ENCODE peak calls at places on chromosomes 11 and 22, in eight cellular contexts. One of them, this sample, is unnamed. For H3K27me3, the result is how much of the 10 kb centered on the place peaks cover.

GRCh38 chr11:131866535-131867400 is 496.4 kb downstream of the NTM start:
- DNase-seq in AG04450: no peak
- DNase-seq in IMR-90: no peak
- DNase-seq in left ventricle myocardium inferior: no peak
- DNase-seq in right atrium auricular region: no peak
- DNase-seq in CD8-positive, alpha-beta T cell: no peak
- DNase-seq in tibial nerve: no peak
- DNase-seq in hepatocyte: no peak
- DNase-seq in this sample: no peak

GRCh38 chr22:40709752-40710413 is 30.6 kb downstream of the MCHR1 start:
- DNase-seq in left ventricle myocardium inferior: peak
- DNase-seq in CD8-positive, alpha-beta T cell: no peak
- DNase-seq in AG04450: peak
- DNase-seq in tibial nerve: no peak
- DNase-seq in right atrium auricular region: peak
- DNase-seq in IMR-90: peak
- DNase-seq in hepatocyte: peak
- DNase-seq in this sample: no peak

GRCh38 chr11:34874202-34874601 is 42.0 kb downstream of the APIP start:
- DNase-seq in right atrium auricular region: no peak
- DNase-seq in CD8-positive, alpha-beta T cell: no peak
- DNase-seq in hepatocyte: no peak
- DNase-seq in IMR-90: no peak
- DNase-seq in AG04450: no peak
- DNase-seq in tibial nerve: no peak
- DNase-seq in left ventricle myocardium inferior: no peak
- DNase-seq in this sample: no peak

GRCh38 chr11:2534131-2534956 is 89.5 kb downstream of the KCNQ1 start:
- DNase-seq in CD8-positive, alpha-beta T cell: no peak
- DNase-seq in tibial nerve: no peak
- DNase-seq in AG04450: no peak
- DNase-seq in right atrium auricular region: no peak
- DNase-seq in left ventricle myocardium inferior: peak
- DNase-seq in hepatocyte: peak
- DNase-seq in IMR-90: no peak
- DNase-seq in this sample: no peak

GRCh38 chr22:39872548-39872947 is 21.0 kb downstream of the ENTHD1 start:
- DNase-seq in left ventricle myocardium inferior: no peak
- DNase-seq in IMR-90: no peak
- DNase-seq in AG04450: no peak
- DNase-seq in tibial nerve: no peak
- DNase-seq in right atrium auricular region: no peak
- DNase-seq in CD8-positive, alpha-beta T cell: no peak
- DNase-seq in hepatocyte: no peak
- DNase-seq in this sample: no peak

GRCh38 chr11:57100638-57101312 is 81.0 kb upstream of the LRRC55 start:
- DNase-seq in CD8-positive, alpha-beta T cell: no peak
- DNase-seq in IMR-90: no peak
- DNase-seq in tibial nerve: no peak
- DNase-seq in left ventricle myocardium inferior: no peak
- DNase-seq in right atrium auricular region: no peak
- DNase-seq in hepatocyte: no peak
- DNase-seq in AG04450: no peak
- DNase-seq in this sample: no peak

GRCh38 chr11:76604081-76604601 is 66.4 kb downstream of the LRRC32 start:
- DNase-seq in AG04450: no peak
- DNase-seq in IMR-90: no peak
- DNase-seq in right atrium auricular region: no peak
- DNase-seq in left ventricle myocardium inferior: no peak
- DNase-seq in tibial nerve: no peak
- DNase-seq in CD8-positive, alpha-beta T cell: no peak
- DNase-seq in hepatocyte: no peak
- DNase-seq in this sample: no peak

GRCh38 chr11:46450846-46451470 is 59.4 kb upstream of the CHRM4 start:
- DNase-seq in left ventricle myocardium inferior: no peak
- DNase-seq in CD8-positive, alpha-beta T cell: no peak
- DNase-seq in tibial nerve: no peak
- DNase-seq in AG04450: no peak
- DNase-seq in right atrium auricular region: no peak
- DNase-seq in IMR-90: peak
- DNase-seq in hepatocyte: no peak
- DNase-seq in this sample: no peak

GRCh38 chr11:77593883-77594282 is 4.1 kb downstream of the AQP11 start:
- DNase-seq in IMR-90: no peak
- DNase-seq in tibial nerve: no peak
- DNase-seq in right atrium auricular region: no peak
- DNase-seq in CD8-positive, alpha-beta T cell: no peak
- DNase-seq in left ventricle myocardium inferior: no peak
- DNase-seq in hepatocyte: no peak
- DNase-seq in AG04450: no peak
- DNase-seq in this sample: no peak

GRCh38 chr11:44618561-44619425 is 53.3 kb downstream of the CD82 start:
- DNase-seq in AG04450: no peak
- DNase-seq in right atrium auricular region: no peak
- DNase-seq in IMR-90: no peak
- DNase-seq in CD8-positive, alpha-beta T cell: peak
- DNase-seq in left ventricle myocardium inferior: peak
- DNase-seq in hepatocyte: no peak
- DNase-seq in tibial nerve: no peak
- DNase-seq in this sample: no peak

GRCh38 chr11:7524831-7525230 is 11.0 kb downstream of the PPFIBP2 start:
- DNase-seq in right atrium auricular region: no peak
- DNase-seq in AG04450: no peak
- DNase-seq in tibial nerve: no peak
- DNase-seq in left ventricle myocardium inferior: no peak
- DNase-seq in IMR-90: no peak
- DNase-seq in hepatocyte: no peak
- DNase-seq in CD8-positive, alpha-beta T cell: no peak
- DNase-seq in this sample: no peak

GRCh38 chr22:44381761-44382454 is 69.2 kb upstream of the SHISAL1 start:
- DNase-seq in CD8-positive, alpha-beta T cell: no peak
- DNase-seq in AG04450: no peak
- DNase-seq in IMR-90: no peak
- DNase-seq in right atrium auricular region: no peak
- DNase-seq in left ventricle myocardium inferior: no peak
- DNase-seq in hepatocyte: no peak
- DNase-seq in tibial nerve: no peak
- DNase-seq in this sample: no peak

GRCh38 chr22:35947794-35948425 is 80.7 kb downstream of the RBFOX2 start:
- DNase-seq in AG04450: peak
- DNase-seq in CD8-positive, alpha-beta T cell: no peak
- DNase-seq in tibial nerve: no peak
- DNase-seq in hepatocyte: no peak
- DNase-seq in right atrium auricular region: no peak
- DNase-seq in IMR-90: peak
- DNase-seq in left ventricle myocardium inferior: no peak
- DNase-seq in this sample: no peak

GRCh38 chr22:18975434-18976196 is 39.5 kb upstream of the PRODH start:
- DNase-seq in right atrium auricular region: no peak
- DNase-seq in left ventricle myocardium inferior: no peak
- DNase-seq in AG04450: no peak
- DNase-seq in tibial nerve: no peak
- DNase-seq in IMR-90: no peak
- DNase-seq in CD8-positive, alpha-beta T cell: no peak
- DNase-seq in hepatocyte: no peak
- DNase-seq in this sample: no peak

GRCh38 chr11:64313491-64314145 is 3.7 kb downstream of the TRMT112 start:
- DNase-seq in CD8-positive, alpha-beta T cell: no peak
- DNase-seq in right atrium auricular region: peak
- DNase-seq in hepatocyte: no peak
- DNase-seq in left ventricle myocardium inferior: peak
- DNase-seq in IMR-90: no peak
- DNase-seq in tibial nerve: no peak
- DNase-seq in AG04450: no peak
- DNase-seq in this sample: no peak

GRCh38 chr11:125433454-125434121 is 62.5 kb downstream of the FEZ1 start:
- DNase-seq in AG04450: no peak
- DNase-seq in tibial nerve: no peak
- DNase-seq in hepatocyte: peak
- DNase-seq in right atrium auricular region: no peak
- DNase-seq in left ventricle myocardium inferior: peak
- DNase-seq in IMR-90: peak
- DNase-seq in CD8-positive, alpha-beta T cell: no peak
- DNase-seq in this sample: no peak

GRCh38 chr11:132898676-132899075 is 633.6 kb downstream of the OPCML start:
- DNase-seq in IMR-90: peak
- DNase-seq in right atrium auricular region: no peak
- DNase-seq in hepatocyte: no peak
- DNase-seq in left ventricle myocardium inferior: no peak
- DNase-seq in CD8-positive, alpha-beta T cell: no peak
- DNase-seq in AG04450: no peak
- DNase-seq in tibial nerve: no peak
- DNase-seq in this sample: no peak

GRCh38 chr11:117098269-117099231 is at the start of gene SIK3:
- DNase-seq in IMR-90: peak
- DNase-seq in hepatocyte: peak
- DNase-seq in tibial nerve: peak
- DNase-seq in right atrium auricular region: peak
- DNase-seq in left ventricle myocardium inferior: peak
- DNase-seq in AG04450: peak
- DNase-seq in CD8-positive, alpha-beta T cell: peak
- DNase-seq in this sample: peak
- TF ChIP-seq CTCF in IMR-90: peak
- TF ChIP-seq CTCF in hepatocyte: peak
- TF ChIP-seq CTCF in tibial nerve: peak
- TF ChIP-seq CTCF in right atrium auricular region: no peak
- TF ChIP-seq CTCF in left ventricle myocardium inferior: no peak
- TF ChIP-seq CTCF in AG04450: peak
- TF ChIP-seq CTCF in CD8-positive, alpha-beta T cell: peak
- TF ChIP-seq CTCF in this sample: no peak

GRCh38 chr22:22740560-22741276 is 96.3 kb downstream of the GGTLC2 start:
- DNase-seq in AG04450: no peak
- DNase-seq in left ventricle myocardium inferior: no peak
- DNase-seq in IMR-90: no peak
- DNase-seq in hepatocyte: no peak
- DNase-seq in tibial nerve: no peak
- DNase-seq in right atrium auricular region: no peak
- DNase-seq in CD8-positive, alpha-beta T cell: no peak
- DNase-seq in this sample: no peak

GRCh38 chr22:22743128-22743760 is 98.8 kb downstream of the GGTLC2 start:
- DNase-seq in CD8-positive, alpha-beta T cell: no peak
- DNase-seq in IMR-90: no peak
- DNase-seq in right atrium auricular region: no peak
- DNase-seq in hepatocyte: no peak
- DNase-seq in AG04450: no peak
- DNase-seq in tibial nerve: no peak
- DNase-seq in left ventricle myocardium inferior: no peak
- DNase-seq in this sample: no peak

GRCh38 chr22:22741843-22742242 is 97.4 kb downstream of the GGTLC2 start:
- DNase-seq in IMR-90: no peak
- DNase-seq in CD8-positive, alpha-beta T cell: no peak
- DNase-seq in hepatocyte: no peak
- DNase-seq in right atrium auricular region: no peak
- DNase-seq in tibial nerve: no peak
- DNase-seq in left ventricle myocardium inferior: no peak
- DNase-seq in AG04450: no peak
- DNase-seq in this sample: no peak

GRCh38 chr22:22744412-22745224 is 100.2 kb downstream of the GGTLC2 start:
- DNase-seq in CD8-positive, alpha-beta T cell: no peak
- DNase-seq in right atrium auricular region: no peak
- DNase-seq in left ventricle myocardium inferior: no peak
- DNase-seq in IMR-90: no peak
- DNase-seq in tibial nerve: no peak
- DNase-seq in hepatocyte: no peak
- DNase-seq in AG04450: no peak
- DNase-seq in this sample: no peak

DNA sequence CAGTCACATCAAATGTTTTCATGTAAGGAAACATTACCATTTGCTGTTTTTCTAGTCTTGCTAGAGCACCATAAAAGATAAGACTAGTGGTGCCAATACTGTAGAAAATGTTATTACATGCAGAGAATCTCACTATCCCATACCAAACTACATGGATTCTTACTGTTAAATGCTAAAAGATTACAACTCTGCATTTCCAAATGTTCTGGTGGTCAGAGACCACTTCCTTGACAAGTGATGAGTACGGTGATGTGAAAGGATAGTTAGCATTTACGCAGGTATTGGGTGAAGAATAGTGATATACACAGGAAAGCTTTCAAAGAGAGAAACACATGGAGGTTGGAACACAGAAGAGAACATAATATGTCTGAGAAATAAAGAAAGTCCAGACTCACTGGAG is 98.2 kb downstream of the GGTLC2 start:
- DNase-seq in hepatocyte: no peak
- DNase-seq in IMR-90: no peak
- DNase-seq in AG04450: no peak
- DNase-seq in CD8-positive, alpha-beta T cell: no peak
- DNase-seq in tibial nerve: no peak
- DNase-seq in left ventricle myocardium inferior: no peak
- DNase-seq in right atrium auricular region: no peak
- DNase-seq in this sample: no peak
- H3K27me3 ChIP-seq in hepatocyte: under half
- H3K27me3 ChIP-seq in IMR-90: under half
- H3K27me3 ChIP-seq in AG04450: under half
- H3K27me3 ChIP-seq in CD8-positive, alpha-beta T cell: under half
- H3K27me3 ChIP-seq in tibial nerve: under half
- H3K27me3 ChIP-seq in left ventricle myocardium inferior: half or more
- H3K27me3 ChIP-seq in right atrium auricular region: under half
- H3K27me3 ChIP-seq in this sample: under half

DNA sequence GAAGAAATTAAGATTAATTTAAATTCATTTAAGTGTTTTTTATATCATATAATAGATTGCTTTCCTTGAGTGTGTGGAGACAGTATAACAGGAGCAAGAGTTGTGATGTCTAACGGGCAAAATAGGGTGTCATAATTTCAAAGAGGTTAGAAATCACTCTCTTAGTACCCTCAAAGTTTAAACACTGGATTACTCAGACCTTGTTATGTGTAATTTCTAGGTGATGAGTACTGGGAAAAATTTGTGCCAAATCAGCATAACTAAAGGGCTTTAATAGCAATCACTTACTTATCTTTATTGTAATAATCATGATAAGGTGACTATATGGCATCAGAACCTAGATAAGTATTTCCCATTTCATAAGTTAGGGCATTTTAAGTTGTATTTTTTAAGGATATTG is 24.0 kb upstream of the PDE3B start:
- DNase-seq in CD8-positive, alpha-beta T cell: no peak
- DNase-seq in right atrium auricular region: no peak
- DNase-seq in AG04450: no peak
- DNase-seq in tibial nerve: no peak
- DNase-seq in hepatocyte: no peak
- DNase-seq in IMR-90: no peak
- DNase-seq in left ventricle myocardium inferior: no peak
- DNase-seq in this sample: no peak
- TF ChIP-seq CTCF in CD8-positive, alpha-beta T cell: no peak
- TF ChIP-seq CTCF in right atrium auricular region: no peak
- TF ChIP-seq CTCF in AG04450: no peak
- TF ChIP-seq CTCF in tibial nerve: no peak
- TF ChIP-seq CTCF in hepatocyte: no peak
- TF ChIP-seq CTCF in IMR-90: no peak
- TF ChIP-seq CTCF in left ventricle myocardium inferior: no peak
- TF ChIP-seq CTCF in this sample: no peak

DNA sequence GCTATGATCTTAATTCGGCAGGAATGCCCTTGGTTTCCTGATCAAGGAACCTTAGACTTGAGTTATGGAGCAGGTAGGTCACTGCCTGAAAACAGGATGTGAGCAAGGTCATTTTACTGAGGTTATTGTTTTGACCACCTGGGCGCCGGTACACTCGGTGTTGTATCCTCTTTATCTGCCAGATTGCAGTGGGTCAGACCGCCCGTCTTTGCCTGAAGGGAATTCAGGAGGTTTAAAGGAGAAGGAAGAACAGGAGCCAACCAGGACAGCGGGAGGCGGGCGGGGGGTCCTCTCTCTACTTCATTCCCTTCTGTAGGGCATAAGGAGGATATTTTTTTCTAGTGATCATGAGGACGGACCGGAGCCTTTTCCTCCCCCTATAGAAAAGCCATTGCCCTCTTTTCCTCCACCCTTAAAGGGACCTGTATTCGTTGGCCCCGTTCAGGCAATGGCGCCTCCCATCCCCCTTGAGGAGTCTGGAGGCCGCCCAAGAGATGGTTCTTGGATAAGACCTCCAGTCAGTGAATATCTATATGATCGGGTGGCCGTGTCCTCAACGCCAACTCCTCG is 649 bp downstream of the MS4A15 start:
- DNase-seq in CD8-positive, alpha-beta T cell: no peak
- DNase-seq in tibial nerve: no peak
- DNase-seq in IMR-90: no peak
- DNase-seq in hepatocyte: no peak
- DNase-seq in right atrium auricular region: no peak
- DNase-seq in left ventricle myocardium inferior: no peak
- DNase-seq in AG04450: no peak
- DNase-seq in this sample: no peak
- H3K27me3 ChIP-seq in CD8-positive, alpha-beta T cell: under half
- H3K27me3 ChIP-seq in tibial nerve: under half
- H3K27me3 ChIP-seq in IMR-90: under half
- H3K27me3 ChIP-seq in hepatocyte: under half
- H3K27me3 ChIP-seq in right atrium auricular region: under half
- H3K27me3 ChIP-seq in left ventricle myocardium inferior: half or more
- H3K27me3 ChIP-seq in AG04450: under half
- H3K27me3 ChIP-seq in this sample: under half

This sample was measured in esophagus squamous epithelium.